ENCODE peak calls at places on chromosomes 4 and X, in five cellular contexts. E is kidney, Q is MCF 10A, Z is GM10248, F is PC-9. K is an unnamed sample.

GRCh38 chr4:102143433-102143832 is 201.8 kb downstream of the SLC39A8 start:
- DNase-seq in E (no peak), Q (no peak), Z (no peak), F (no peak), K (no peak)

GRCh38 chr4:9949573-9949972 is 71.7 kb downstream of the SLC2A9 start:
- DNase-seq in E (no peak), Q (no peak), Z (no peak), F (no peak), K (no peak)

GRCh38 chr4:176988226-176988625 is 195.5 kb upstream of the VEGFC start:
- DNase-seq in E (no peak), Q (peak; percentile 82), Z (no peak), F (peak; percentile 39), K (no peak)

GRCh38 chrX:16445166-16445752 is 204.7 kb upstream of the S100G start:
- DNase-seq in E (no peak), Q (peak; percentile 70), Z (peak; percentile 35), F (peak; percentile 17), K (peak; percentile 9)

GRCh38 chr4:152938237-152938969 is 2.3 kb downstream of the FHDC1 start:
- DNase-seq in E (peak; percentile 18), Q (no peak), Z (no peak), F (no peak), K (peak; percentile 29)

GRCh38 chr4:166162327-166162726 is 289.3 kb downstream of the TLL1 start:
- DNase-seq in E (no peak), Q (no peak), Z (no peak), F (no peak), K (no peak)

GRCh38 chrX:108261541-108262218 is 170.1 kb downstream of the ATG4A start:
- DNase-seq in E (no peak), Q (peak; percentile 92), Z (no peak), F (no peak), K (no peak)

GRCh38 chr4:118173956-118174355 is 139.7 kb downstream of the NDST3 start:
- DNase-seq in E (no peak), Q (peak; percentile 65), Z (no peak), F (no peak), K (no peak)

GRCh38 chrX:41737065-41737464 is 13.1 kb downstream of the GPR82 start:
- DNase-seq in E (no peak), Q (no peak), Z (no peak), F (no peak), K (no peak)

GRCh38 chr4:120769227-120769626 is 153.3 kb downstream of the PRDM5 start:
- DNase-seq in E (no peak), Q (peak; percentile 52), Z (no peak), F (no peak), K (no peak)

GRCh38 chr4:102685768-102686167 is 75.0 kb downstream of the MANBA start:
- DNase-seq in E (no peak), Q (no peak), Z (no peak), F (no peak), K (no peak)

GRCh38 chr4:1207603-1208265 is 35.4 kb upstream of the SPON2 start:
- DNase-seq in E (peak; percentile 91), Q (no peak), Z (no peak), F (no peak), K (no peak)

GRCh38 chr4:26857278-26858034 is 3.2 kb upstream of the STIM2 start:
- DNase-seq in E (peak; percentile 97), Q (peak; percentile 78), Z (peak; percentile 92), F (peak; percentile 92), K (peak; percentile 94)

GRCh38 chr4:81508786-81509574 is 37.3 kb upstream of the RASGEF1B start:
- DNase-seq in E (no peak), Q (no peak), Z (no peak), F (no peak), K (no peak)

GRCh38 chrX:9610774-9611392 is 146.0 kb downstream of the TBL1X start:
- DNase-seq in E (no peak), Q (peak; percentile 33), Z (no peak), F (no peak), K (no peak)

GRCh38 chr4:22962186-22962786 is 269.5 kb downstream of the GBA3 start:
- DNase-seq in E (no peak), Q (peak; percentile 61), Z (no peak), F (peak; percentile 15), K (no peak)

GRCh38 chrX:17000751-17001150 is 54.3 kb downstream of the REPS2 start:
- DNase-seq in E (no peak), Q (no peak), Z (no peak), F (no peak), K (no peak)

GRCh38 chr4:77930876-77931275 is 68.2 kb downstream of the MRPL1 start:
- DNase-seq in E (no peak), Q (no peak), Z (no peak), F (no peak), K (no peak)

GRCh38 chr4:185839204-185839712 is 27.3 kb upstream of the SORBS2 start:
- DNase-seq in E (peak; percentile 90), Q (peak; percentile 92), Z (no peak), F (peak; percentile 73), K (no peak)

GRCh38 chr4:2007804-2008670 is 737 bp downstream of the NELFA start:
- DNase-seq in E (no peak), Q (no peak), Z (no peak), F (no peak), K (peak; percentile 45)

GRCh38 chrX:49039598-49040375 is 3.4 kb downstream of the TFE3 start:
- DNase-seq in E (peak; percentile 92), Q (peak; percentile 95), Z (no peak), F (peak; percentile 75), K (peak; percentile 60)
- TF ChIP-seq CTCF in E (no peak), Q (no peak), Z (no peak), F (no peak), K (no peak)

GRCh38 chr4:79042079-79042674 is 102.9 kb upstream of the PAQR3 start:
- DNase-seq in E (no peak), Q (peak; percentile 59), Z (no peak), F (peak; percentile 5), K (peak; percentile 31)
- TF ChIP-seq CTCF in E (peak; percentile 31), Q (peak; percentile 56), Z (peak; percentile 59), F (peak; percentile 70), K (no peak)

DNA sequence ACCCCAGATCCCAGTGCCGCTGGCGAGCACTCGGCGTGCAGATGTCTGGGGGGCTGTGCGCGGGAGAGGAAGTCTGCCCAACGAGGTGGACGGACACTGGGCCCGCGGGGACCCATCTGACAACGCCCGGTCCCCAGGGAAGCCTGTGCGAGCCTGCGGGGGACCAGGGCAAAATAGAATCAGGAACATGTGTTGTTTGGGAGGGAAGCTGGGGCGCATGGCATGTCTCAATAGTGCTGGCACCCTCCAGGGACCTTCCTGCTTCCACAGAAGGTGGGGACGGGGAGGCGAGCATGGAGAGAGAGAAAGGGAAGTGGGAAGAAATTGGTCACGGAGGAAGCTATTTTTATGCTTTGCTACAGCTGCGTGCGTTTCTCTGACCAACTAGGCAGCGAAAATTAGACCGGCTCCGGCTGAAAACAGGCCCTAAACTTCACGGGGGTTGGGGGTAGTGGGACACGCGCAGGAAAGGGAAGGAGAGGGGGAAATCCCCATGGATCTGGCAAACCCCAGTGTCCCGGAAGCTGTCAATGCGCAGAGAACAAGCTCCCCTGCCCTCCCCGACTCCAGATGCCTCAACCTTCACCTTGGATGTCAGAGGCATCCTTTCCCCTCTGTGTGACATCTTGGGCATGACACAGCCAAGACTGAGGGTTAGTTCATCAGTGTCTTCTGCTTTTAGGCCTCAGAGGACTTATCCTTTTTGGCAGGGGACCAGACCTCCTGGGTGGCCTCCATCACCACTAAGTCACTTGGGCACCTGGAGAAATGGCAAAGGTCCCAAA is 169.8 kb upstream of the BCOR start:
- DNase-seq in E (no peak), Q (no peak), Z (peak; percentile 45), F (no peak), K (peak; percentile 29)
- TF ChIP-seq CTCF in E (no peak), Q (no peak), Z (no peak), F (no peak), K (no peak)

DNA sequence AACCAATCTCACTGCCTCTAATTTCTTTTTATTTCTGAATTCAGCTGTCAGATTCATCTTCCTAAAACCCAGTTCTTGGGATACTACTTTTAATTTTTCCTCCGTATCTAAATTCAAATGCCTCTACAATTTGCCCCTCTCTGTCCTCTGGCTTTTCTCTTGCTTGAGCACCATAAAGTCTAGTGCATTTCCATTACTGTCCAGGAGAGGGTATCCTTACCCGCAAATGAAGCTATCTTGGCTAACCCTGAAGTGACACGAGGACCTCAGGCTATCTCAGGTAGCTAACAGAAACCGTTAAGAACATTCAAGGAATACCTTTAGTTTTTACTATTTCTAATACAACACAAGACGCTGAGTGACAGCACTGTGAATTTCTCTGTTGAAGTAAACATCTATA is 49.4 kb upstream of the PRR32 start:
- DNase-seq in E (no peak), Q (peak; percentile 57), Z (peak; percentile 18), F (peak; percentile 11), K (peak; percentile 4)
- TF ChIP-seq CTCF in E (peak; percentile 44), Q (peak; percentile 62), Z (peak; percentile 15), F (peak; percentile 95), K (peak; percentile 3)

GRCh38 chr4:113683143-113683542 is 78.4 kb downstream of the CAMK2D start:
- DNase-seq in E (no peak), Q (no peak), Z (peak; percentile 67), F (no peak), K (peak; percentile 67)

GRCh38 chr4:113689394-113689793 is 72.1 kb downstream of the CAMK2D start:
- DNase-seq in E (no peak), Q (no peak), Z (no peak), F (no peak), K (no peak)

GRCh38 chr4:113686950-113687718 is 74.4 kb downstream of the CAMK2D start:
- DNase-seq in E (no peak), Q (no peak), Z (no peak), F (no peak), K (no peak)

GRCh38 chr4:113682730-113683129 is 78.8 kb downstream of the CAMK2D start:
- DNase-seq in E (no peak), Q (no peak), Z (no peak), F (no peak), K (no peak)

DNA sequence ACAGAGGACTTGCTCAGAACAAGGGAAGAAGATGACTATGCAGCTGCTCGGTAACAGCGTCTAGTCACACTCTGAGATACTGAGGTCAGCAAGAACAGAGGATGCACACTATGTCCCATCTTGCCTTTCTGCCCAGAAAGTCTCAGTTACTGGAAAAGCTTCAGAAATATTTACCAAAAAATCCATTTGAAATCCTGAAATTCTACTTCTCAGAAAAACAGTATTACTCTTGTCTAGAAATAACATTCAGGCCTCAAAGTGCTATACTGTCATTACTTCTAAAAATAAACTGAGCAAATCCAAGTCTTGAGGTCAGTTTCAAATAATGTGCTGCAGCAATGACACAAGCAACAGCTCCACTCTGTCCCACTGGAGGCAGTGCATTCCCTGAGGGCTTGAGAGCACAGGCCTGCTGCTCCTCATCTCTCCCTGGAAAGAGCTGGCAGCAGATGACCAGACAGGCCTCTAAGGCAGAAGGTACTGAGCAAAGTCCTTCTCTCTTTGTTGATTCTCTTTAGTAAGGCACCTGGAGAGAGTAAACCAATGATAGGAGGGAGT is 76.9 kb downstream of the CAMK2D start:
- DNase-seq in E (peak; percentile 82), Q (peak; percentile 30), Z (no peak), F (no peak), K (peak; percentile 3)
- TF ChIP-seq CTCF in E (peak; percentile 18), Q (no peak), Z (no peak), F (no peak), K (no peak)

DNA sequence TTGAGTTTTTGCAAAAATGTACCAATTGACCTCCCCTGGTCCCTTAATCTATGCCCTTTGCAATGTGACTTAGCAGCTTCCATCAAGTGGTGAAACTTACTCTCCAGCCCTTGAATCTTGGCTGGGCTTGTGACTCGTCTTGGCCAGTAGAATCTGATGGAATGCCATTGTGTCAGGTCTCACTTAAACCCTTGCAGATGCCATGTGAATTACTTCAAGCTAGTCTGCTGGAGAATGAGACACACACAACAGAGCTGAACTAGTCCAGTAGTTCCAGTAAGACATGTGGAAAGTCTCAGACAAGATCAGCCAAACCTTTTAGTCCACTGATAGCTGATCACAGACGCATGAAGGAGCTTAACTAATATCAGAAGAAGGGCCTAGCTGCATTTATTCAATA is 567.8 kb upstream of the CPEB2 start:
- DNase-seq in E (no peak), Q (no peak), Z (no peak), F (no peak), K (no peak)
- TF ChIP-seq CTCF in E (no peak), Q (no peak), Z (no peak), F (no peak), K (no peak)

K was measured in GM20000.